ENCODE peak calls at places on chromosomes 6 and 20, in five cellular contexts. G, O, X, E and M are unnamed samples.

GRCh38 chr6:38039497-38039896 is 220.0 kb downstream of the ZFAND3 start:
- DNase-seq in G (no peak), X (no peak), E (no peak), O (no peak), M (no peak)

GRCh38 chr6:90216081-90216977 is 80.3 kb downstream of the BACH2 start:
- DNase-seq in E (peak), G (peak), O (no peak), X (peak), M (no peak)

GRCh38 chr6:45476341-45476740 is 98.6 kb upstream of the SUPT3H start:
- DNase-seq in E (no peak), O (no peak), G (no peak), X (no peak), M (no peak)

GRCh38 chr6:34132486-34133185 is 13.3 kb downstream of the GRM4 start:
- DNase-seq in X (peak), G (no peak), O (peak), E (peak), M (peak)

GRCh38 chr6:107489636-107490567 is at the start of gene SOBP:
- DNase-seq in O (peak), X (peak), E (peak), G (peak), M (peak)

GRCh38 chr6:78611886-78612480 is 255.4 kb upstream of the IRAK1BP1 start:
- DNase-seq in G (no peak), X (peak), E (peak), O (peak), M (no peak)

GRCh38 chr6:108895591-108895990 is 47.4 kb downstream of the ARMC2 start:
- DNase-seq in O (peak), X (no peak), E (no peak), G (no peak), M (no peak)

GRCh38 chr6:140311146-140311545 is 936.7 kb upstream of the CITED2 start:
- DNase-seq in X (no peak), G (no peak), E (no peak), O (no peak), M (no peak)

GRCh38 chr20:38730989-38731737 is 6.9 kb downstream of the SLC32A1 start:
- DNase-seq in X (peak), G (peak), E (peak), O (peak), M (peak)

GRCh38 chr6:9851541-9852380 is 563.1 kb downstream of the TFAP2A start:
- DNase-seq in G (no peak), E (no peak), O (peak), X (no peak), M (no peak)

GRCh38 chr6:40877362-40877761 is 161.7 kb downstream of the UNC5CL start:
- DNase-seq in G (no peak), E (no peak), X (no peak), O (no peak), M (no peak)

GRCh38 chr20:62368629-62369507 is 1.8 kb upstream of the LAMA5 start:
- DNase-seq in E (no peak), O (peak), X (peak), G (no peak), M (no peak)

GRCh38 chr20:59811681-59812171 is 121.7 kb downstream of the SYCP2 start:
- DNase-seq in G (peak), E (no peak), O (no peak), X (no peak), M (no peak)

DNA sequence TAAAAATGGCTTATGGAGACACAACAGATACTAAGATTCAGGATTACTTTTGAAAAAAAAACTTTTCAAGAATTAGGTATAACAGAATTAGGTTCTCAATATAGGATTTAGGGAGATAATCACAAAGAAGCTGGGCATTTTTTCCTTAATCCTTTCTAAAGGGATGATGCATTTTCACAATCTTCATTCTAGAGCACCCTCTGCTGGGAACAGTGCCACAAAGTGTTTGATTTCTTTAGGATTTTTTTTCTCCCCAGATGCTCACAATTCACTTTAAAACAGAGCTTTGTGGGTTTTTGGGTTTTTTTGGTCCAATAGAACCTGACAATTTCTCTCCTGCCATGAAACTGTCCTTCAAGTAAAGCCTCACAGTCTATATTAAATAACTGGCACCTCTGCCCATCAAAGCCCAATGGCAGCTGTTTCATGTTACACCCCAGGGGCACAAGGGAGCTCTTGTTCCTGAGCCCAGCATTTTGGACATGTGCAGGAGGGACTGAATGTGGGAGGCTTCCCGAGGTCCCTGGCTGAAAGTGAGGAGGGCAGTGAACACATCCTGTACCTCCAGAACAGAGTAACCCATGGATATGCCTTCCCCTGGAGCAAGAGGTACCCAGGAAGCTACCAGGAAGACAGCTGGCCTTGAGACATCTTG is 39.7 kb downstream of the PREP start:
- DNase-seq in E (no peak), X (no peak), O (peak), G (no peak), M (no peak)
- TF ChIP-seq CTCF in E (no peak), X (peak), O (peak), G (no peak), M (no peak)

GRCh38 chr20:44648579-44648978 is 2.9 kb downstream of the ADA start:
- DNase-seq in O (no peak), G (no peak), X (peak), E (no peak), M (no peak)

GRCh38 chr20:44653536-44653935 is 2.0 kb upstream of the ADA start:
- DNase-seq in O (no peak), G (no peak), X (no peak), E (no peak), M (no peak)

GRCh38 chr20:44650777-44651493 is 564 bp downstream of the ADA start:
- DNase-seq in E (peak), X (no peak), G (peak), O (peak), M (no peak)

GRCh38 chr20:44649976-44650375 is 1.5 kb downstream of the ADA start:
- DNase-seq in X (no peak), O (no peak), G (no peak), E (no peak), M (no peak)

GRCh38 chr20:44651507-44652373 is at the start of gene ADA:
- DNase-seq in O (peak), G (peak), X (peak), E (peak), M (peak)
- TF ChIP-seq CTCF in O (peak), G (no peak), X (no peak), E (no peak), M (peak)

GRCh38 chr6:52720301-52720700 is 43.0 kb downstream of the GSTA2 start:
- DNase-seq in O (no peak), X (no peak), E (no peak), G (no peak), M (no peak)
- TF ChIP-seq CTCF in O (no peak), X (no peak), E (no peak), G (no peak), M (no peak)

GRCh38 chr6:99349620-99350141 is at the start of gene FAXC:
- DNase-seq in O (peak), X (peak), G (peak), E (peak), M (peak)
- TF ChIP-seq CTCF in O (no peak), X (peak), G (peak), E (no peak), M (peak)